ENCODE peak calls at places on chromosomes 4 and X, in four cellular contexts. R is GM12878, F is fibroblast of lung, I is GM23248. J is an unnamed sample.

GRCh38 chrX:44873415-44874270 is 655 bp downstream of the KDM6A start:
- DNase-seq in I (peak; percentile 67), R (no peak), F (peak; percentile 37), J (peak; percentile 51)

GRCh38 chr4:170025523-170026252 is 507 bp downstream of the MFAP3L start:
- DNase-seq in F (peak; percentile 15), R (no peak), I (peak; percentile 41), J (no peak)

GRCh38 chrX:85109235-85109634 is 105.6 kb downstream of the APOOL start:
- DNase-seq in R (no peak), F (no peak), I (peak; percentile 13), J (no peak)

GRCh38 chr4:53015681-53016080 is 153.6 kb downstream of the RASL11B start:
- DNase-seq in R (no peak), F (peak; percentile 81), I (peak; percentile 70), J (peak; percentile 73)

GRCh38 chr4:90769251-90769650 is 642.1 kb downstream of the CCSER1 start:
- DNase-seq in I (no peak), R (no peak), F (peak; percentile 7), J (peak; percentile 34)

GRCh38 chr4:38574559-38575333 is 89.3 kb upstream of the KLF3 start:
- DNase-seq in R (no peak), I (peak; percentile 40), F (no peak), J (no peak)

GRCh38 chr4:70591955-70592582 is at the start of gene AMBN:
- DNase-seq in R (no peak), F (no peak), I (no peak), J (no peak)

GRCh38 chr4:60463846-60464502 is 736.2 kb upstream of the ADGRL3 start:
- DNase-seq in I (peak; percentile 5), F (peak; percentile 36), R (no peak), J (peak; percentile 10)

GRCh38 chrX:77785746-77786548 is at the start of gene ATRX:
- DNase-seq in R (peak; percentile 50), F (peak; percentile 82), I (peak; percentile 87), J (peak; percentile 87)

GRCh38 chr4:102392033-102392744 is 46.9 kb upstream of the SLC39A8 start:
- DNase-seq in I (no peak), F (no peak), R (no peak), J (no peak)
- H2AFZ ChIP-seq in I (no peak overlapping the region), F (no peak overlapping the region), R (no peak overlapping the region), J (no peak overlapping the region)

GRCh38 chr4:30996841-30997240 is 276.7 kb downstream of the PCDH7 start:
- DNase-seq in R (no peak), F (no peak), I (no peak), J (no peak)
- H2AFZ ChIP-seq in R (no peak overlapping the region), F (no peak overlapping the region), I (no peak overlapping the region), J (no peak overlapping the region)

DNA sequence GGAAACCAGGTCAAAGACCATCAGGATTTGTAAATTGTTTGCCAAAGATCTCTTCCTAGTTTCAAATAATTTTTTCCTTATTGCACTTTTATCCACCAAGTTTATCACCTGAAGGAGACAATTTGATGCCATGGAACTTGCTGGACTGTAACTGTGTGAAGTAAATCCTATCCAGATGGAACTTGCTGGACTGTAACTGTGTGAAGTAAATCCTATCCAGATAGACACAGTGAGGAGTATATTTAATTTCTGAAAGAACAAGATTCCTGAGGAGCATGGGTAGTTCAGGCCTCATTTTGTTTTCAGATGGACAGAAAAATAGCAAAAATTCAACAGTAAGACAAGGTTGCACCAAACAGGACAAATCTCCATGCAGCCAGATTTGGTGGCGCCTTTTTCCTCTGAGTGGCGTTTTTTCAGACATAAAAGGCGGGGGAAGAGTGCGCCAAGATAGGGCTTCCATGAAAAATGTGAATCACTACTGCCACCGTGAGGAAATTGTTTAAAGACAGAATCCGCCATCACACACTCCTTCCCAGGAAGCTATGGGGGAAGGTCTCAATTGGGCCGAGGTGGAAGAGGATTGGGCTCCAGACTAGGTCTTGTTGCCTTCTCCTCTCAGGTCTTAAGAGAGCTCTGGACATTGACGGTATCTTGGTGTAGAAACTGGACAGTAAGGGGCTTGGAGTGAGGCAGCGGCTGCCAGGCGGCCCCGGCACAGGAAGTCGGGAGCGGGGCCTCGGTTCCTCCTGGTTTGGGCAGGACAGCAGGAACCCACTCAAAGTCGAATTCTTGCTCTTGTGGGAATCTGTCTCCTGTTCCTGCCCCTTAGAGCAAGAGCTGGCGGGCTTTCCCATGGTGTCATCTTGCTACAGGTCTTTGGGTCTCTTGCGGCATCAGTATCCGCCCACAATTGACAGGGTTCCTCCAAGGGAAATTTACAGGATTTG is 234.7 kb downstream of the OR13H1 start:
- DNase-seq in R (peak; percentile 82), F (no peak), I (no peak), J (no peak)
- H2AFZ ChIP-seq in R (peak overlapping the region; percentile 97), F (no peak overlapping the region), I (no peak overlapping the region), J (no peak overlapping the region)

DNA sequence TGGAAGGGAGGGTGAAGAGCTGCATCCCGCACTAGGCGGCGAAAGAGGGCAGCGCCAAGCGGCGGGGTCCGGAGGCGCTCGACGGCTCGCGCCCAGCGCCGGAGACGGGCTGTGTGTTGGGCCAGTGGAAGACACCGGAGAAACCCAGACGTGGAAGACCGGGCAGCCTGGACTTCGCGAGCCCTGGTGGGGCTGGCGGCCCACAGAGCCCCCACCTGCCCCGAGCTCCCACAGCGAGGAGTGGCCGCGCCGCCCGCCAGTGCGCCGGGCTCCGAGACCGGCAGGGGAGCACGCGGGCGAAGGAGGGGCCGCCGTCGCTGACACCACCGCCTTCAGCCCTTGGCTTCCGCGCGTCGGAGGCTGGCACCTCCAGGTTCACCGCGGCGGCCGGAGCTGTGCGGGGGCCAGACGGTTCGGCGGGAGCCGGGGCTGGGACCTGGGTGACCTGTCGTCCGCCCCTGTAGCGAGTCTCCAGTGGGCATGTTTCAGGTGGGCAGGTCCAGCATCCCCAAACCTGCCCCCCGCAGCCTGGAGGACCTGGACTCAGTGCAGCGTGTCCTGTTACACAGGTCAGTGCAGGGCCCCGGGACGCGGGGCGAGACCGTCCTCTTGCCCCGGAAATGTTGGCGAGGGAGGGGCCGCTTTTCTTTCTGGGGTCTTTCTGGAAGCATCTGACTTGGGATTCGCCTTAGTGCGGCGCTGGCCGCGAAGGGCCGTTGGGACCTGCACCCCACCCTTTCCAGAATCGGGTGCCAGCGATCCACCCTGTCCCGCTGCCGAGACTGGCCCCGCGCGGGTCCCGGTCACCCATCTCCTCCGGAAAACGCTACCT is 9.6 kb upstream of the INTU start:
- DNase-seq in R (no peak), I (peak; percentile 60), F (peak; percentile 40), J (no peak)
- H2AFZ ChIP-seq in R (no peak overlapping the region), I (peak overlapping the region; percentile 94), F (peak overlapping the region; percentile 92), J (peak overlapping the region; percentile 30)

DNA sequence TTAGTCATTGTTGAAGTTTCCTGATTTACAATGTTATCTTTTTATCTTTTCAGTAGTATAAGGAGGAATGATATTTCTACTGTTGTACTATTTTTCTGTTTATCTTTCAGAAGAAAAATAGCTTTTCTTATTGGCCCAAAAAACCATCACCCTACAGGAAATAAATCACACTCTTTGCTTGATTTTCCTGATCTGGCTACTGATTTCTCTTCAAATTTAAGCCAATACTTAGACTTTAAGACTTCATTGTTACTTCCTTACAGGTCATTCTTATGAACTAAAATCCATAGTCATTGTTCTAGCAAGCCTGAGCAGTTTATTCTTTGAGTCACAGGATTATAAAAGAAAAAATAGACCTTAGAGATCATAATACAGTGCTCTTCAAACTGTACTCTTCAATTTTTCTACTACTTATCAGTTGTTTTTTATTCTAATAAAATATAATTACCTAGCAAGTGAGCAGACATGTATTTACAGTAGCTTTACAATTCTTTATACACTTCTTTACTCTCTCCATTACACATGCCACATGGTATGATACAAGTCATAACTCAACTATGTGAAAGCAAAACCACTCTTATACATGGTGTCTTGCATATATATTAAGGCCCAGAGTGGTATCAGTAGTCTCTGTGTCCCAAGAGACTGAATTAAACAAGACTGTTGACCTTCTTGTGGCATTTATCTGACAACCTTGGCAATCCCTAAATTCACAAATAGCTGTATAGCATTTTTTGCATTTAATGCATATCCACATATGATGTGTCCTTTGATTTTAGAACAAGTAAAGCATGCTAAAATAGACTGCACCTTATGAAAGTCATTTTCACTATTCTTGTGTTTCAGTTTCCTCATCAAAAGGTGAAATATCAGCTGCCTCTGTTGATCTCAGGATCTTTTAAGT is 47.9 kb downstream of the TET2 start:
- DNase-seq in F (peak; percentile 43), R (peak; percentile 55), I (peak; percentile 54), J (peak; percentile 62)
- H2AFZ ChIP-seq in F (no peak overlapping the region), R (no peak overlapping the region), I (no peak overlapping the region), J (no peak overlapping the region)

GRCh38 chr4:128380306-128380705 is 92.7 kb upstream of the PGRMC2 start:
- DNase-seq in R (no peak), F (no peak), I (no peak), J (no peak)
- H2AFZ ChIP-seq in R (no peak overlapping the region), F (no peak overlapping the region), I (no peak overlapping the region), J (no peak overlapping the region)

DNA sequence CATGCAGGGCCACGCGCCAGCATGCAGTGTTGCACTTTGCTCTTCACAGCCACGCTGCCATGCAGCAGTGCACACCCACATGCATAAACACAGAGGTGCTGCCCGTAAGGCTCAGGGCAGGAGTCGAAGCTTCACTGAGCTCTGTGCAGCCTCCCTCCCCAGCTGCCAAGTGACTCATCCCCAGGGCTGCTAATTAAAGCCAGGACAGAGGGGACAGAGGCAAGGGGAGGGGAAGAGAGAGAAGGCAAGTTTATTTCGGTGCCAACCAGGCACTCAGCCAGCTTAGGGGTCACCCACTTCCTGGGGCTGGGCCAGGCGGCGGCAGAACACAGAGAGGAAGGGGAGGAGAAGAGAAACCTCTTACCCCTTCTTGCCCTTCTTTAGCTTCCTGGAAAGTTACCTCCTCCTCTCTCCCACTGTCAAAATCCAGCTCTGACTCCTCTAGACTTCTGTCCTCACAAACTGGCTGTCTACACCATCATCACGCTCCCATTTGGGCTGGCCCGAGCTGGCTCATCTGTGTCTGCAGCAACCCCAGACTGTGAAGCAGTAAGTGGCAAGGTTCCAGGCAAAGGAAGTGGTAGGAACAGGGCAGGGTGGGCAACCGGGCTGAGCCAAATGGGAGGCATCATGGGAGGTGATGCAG is 6.2 kb upstream of the IQSEC2 start:
- DNase-seq in F (peak; percentile 63), I (peak; percentile 82), R (peak; percentile 11), J (peak; percentile 71)
- H2AFZ ChIP-seq in F (no peak overlapping the region), I (no peak overlapping the region), R (peak overlapping the region; percentile 46), J (no peak overlapping the region)

GRCh38 chr4:1211951-1212545 is 36.9 kb downstream of the CTBP1 start:
- DNase-seq in F (no peak), R (no peak), I (no peak), J (no peak)
- H2AFZ ChIP-seq in F (no peak overlapping the region), R (no peak overlapping the region), I (no peak overlapping the region), J (no peak overlapping the region)

GRCh38 chrX:102669526-102669925 is 18.2 kb downstream of the GPRASP1 start:
- DNase-seq in F (no peak), R (no peak), I (no peak), J (no peak)

DNA sequence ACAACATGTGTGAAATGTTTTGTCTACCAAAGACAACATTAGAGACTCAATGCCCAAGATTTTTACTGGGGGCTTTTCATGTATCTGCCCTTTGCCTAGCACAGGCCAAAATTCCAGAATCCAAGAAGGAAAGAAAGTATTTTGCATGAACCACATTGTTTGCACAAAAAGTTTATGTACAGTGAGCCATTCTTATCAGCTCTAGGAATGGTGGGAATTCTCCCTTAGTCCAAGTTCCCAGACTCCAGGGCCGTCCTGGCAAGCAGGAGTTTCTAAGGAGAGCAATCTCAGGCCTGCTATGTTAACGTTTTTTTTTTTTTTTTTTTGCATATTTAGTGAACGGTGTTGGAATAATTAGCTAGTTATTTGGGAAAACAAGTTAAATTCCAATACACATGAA is 21.6 kb downstream of the GPRASP1 start:
- DNase-seq in I (no peak), F (peak; percentile 3), R (no peak), J (peak; percentile 37)
- H2AFZ ChIP-seq in I (no peak overlapping the region), F (no peak overlapping the region), R (no peak overlapping the region), J (no peak overlapping the region)

DNA sequence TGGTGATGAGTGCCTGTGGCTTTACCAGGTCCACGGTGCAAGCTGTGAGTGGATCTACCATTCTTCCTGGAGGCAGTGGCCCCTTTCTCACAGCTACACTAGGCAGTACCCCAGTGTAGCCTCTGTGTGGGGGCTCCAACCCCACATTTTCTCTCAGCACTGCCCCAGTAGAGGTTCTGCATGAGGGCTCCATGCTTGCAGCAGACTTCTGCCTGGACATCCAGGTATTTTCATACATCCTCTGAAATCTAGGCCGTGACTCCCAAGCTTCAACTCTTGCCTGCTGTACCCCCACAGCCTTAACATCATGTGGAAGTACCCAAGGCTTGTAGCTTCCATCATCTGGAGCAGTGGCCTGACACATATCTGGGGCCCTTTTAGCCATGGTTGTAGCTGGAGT is 90.1 kb downstream of the SH3BGRL start:
- DNase-seq in I (no peak), R (no peak), F (no peak), J (no peak)
- H2AFZ ChIP-seq in I (no peak overlapping the region), R (no peak overlapping the region), F (no peak overlapping the region), J (no peak overlapping the region)